ENCODE peak calls at places on chromosomes 16 and 17, in ten cellular contexts. K, W, U, R, Y, M, L, V, T and Z are unnamed samples.

GRCh38 chr17:10772425-10773380 is 31.2 kb downstream of the TMEM238L start:
- DNase-seq in K (peak; percentile 24), W (no peak), V (no peak), U (peak; percentile 64), M (no peak), T (no peak), L (peak; percentile 62), R (peak; percentile 8), Y (no peak), Z (no peak)

GRCh38 chr17:57889892-57890856 is 40.3 kb upstream of the MRPS23 start:
- DNase-seq in U (peak; percentile 72), R (peak; percentile 84), V (peak; percentile 85), W (peak; percentile 72), M (peak; percentile 53), Y (no peak), T (no peak), K (no peak), L (peak; percentile 98), Z (no peak)

GRCh38 chr17:50533185-50533584 is 650 bp downstream of the EPN3 start:
- DNase-seq in L (no peak), Y (no peak), M (no peak), W (no peak), V (no peak), R (no peak), T (no peak), U (no peak), K (no peak), Z (no peak)

GRCh38 chr16:80806957-80807356 is 2.6 kb upstream of the CDYL2 start:
- DNase-seq in K (no peak), U (peak; percentile 7), M (peak; percentile 86), R (peak; percentile 49), Y (no peak), T (no peak), W (peak; percentile 98), L (no peak), V (no peak), Z (no peak)

GRCh38 chr16:73154063-73154870 is 106.3 kb upstream of the ZFHX3 start:
- DNase-seq in M (no peak), Y (no peak), W (peak; percentile 87), V (peak; percentile 48), K (no peak), R (no peak), U (no peak), L (no peak), T (no peak), Z (no peak)

GRCh38 chr17:80497726-80498241 is 21.4 kb upstream of the NPTX1 start:
- DNase-seq in W (no peak), K (peak; percentile 51), M (no peak), T (no peak), R (no peak), L (no peak), V (no peak), Y (no peak), U (no peak), Z (no peak)

GRCh38 chr17:2798188-2798587 is 1.9 kb downstream of the RAP1GAP2 start:
- DNase-seq in T (no peak), W (no peak), R (no peak), U (no peak), V (no peak), Y (no peak), M (no peak), K (no peak), L (no peak), Z (no peak)

GRCh38 chr17:28345420-28346198 is 10.0 kb downstream of the TNFAIP1 start:
- DNase-seq in R (no peak), Y (no peak), T (no peak), V (peak; percentile 51), U (no peak), K (no peak), M (no peak), W (peak; percentile 32), L (peak; percentile 64), Z (no peak)

GRCh38 chr16:62829084-62829483 is 792.8 kb upstream of the CDH8 start:
- DNase-seq in T (no peak), L (no peak), Y (no peak), M (no peak), K (no peak), W (no peak), R (no peak), U (no peak), V (no peak), Z (no peak)

GRCh38 chr16:15650698-15651161 is 685 bp downstream of the NDE1 start:
- DNase-seq in V (no peak), K (peak; percentile 36), U (no peak), R (peak; percentile 31), M (no peak), T (no peak), W (peak; percentile 37), Y (no peak), L (no peak), Z (peak; percentile 35)

GRCh38 chr16:11210260-11210659 is 45.7 kb downstream of the SOCS1 start:
- DNase-seq in R (no peak), L (no peak), Y (no peak), T (no peak), M (no peak), K (no peak), V (no peak), W (no peak), U (no peak), Z (no peak)

GRCh38 chr16:4914528-4915225 is 22.3 kb downstream of the PPL start:
- DNase-seq in T (no peak), K (no peak), U (no peak), Y (no peak), R (no peak), M (no peak), W (no peak), V (no peak), L (no peak), Z (no peak)

GRCh38 chr17:41518789-41519449 is at the start of gene KRT15:
- DNase-seq in U (no peak), Y (no peak), T (no peak), K (no peak), L (no peak), M (peak; percentile 94), R (no peak), W (no peak), V (no peak), Z (no peak)

GRCh38 chr17:78362671-78363070 is 2.8 kb upstream of the SOCS3 start:
- DNase-seq in V (no peak), U (no peak), R (no peak), W (no peak), K (no peak), M (no peak), T (no peak), L (no peak), Y (no peak), Z (no peak)

GRCh38 chr17:30549864-30550511 is 72.8 kb downstream of the GOSR1 start:
- DNase-seq in T (peak; percentile 63), M (peak; percentile 8), V (no peak), W (no peak), K (no peak), L (no peak), R (no peak), U (no peak), Y (no peak), Z (no peak)

GRCh38 chr17:1058423-1059130 is 61.6 kb downstream of the TIMM22 start:
- DNase-seq in K (peak; percentile 32), W (peak; percentile 65), U (peak; percentile 76), M (peak; percentile 65), Y (no peak), L (no peak), V (peak; percentile 55), T (no peak), R (peak; percentile 32), Z (no peak)

GRCh38 chr17:205817-206216 is 24.4 kb upstream of the DOC2B start:
- DNase-seq in U (no peak), W (no peak), L (no peak), R (no peak), M (no peak), T (no peak), Y (no peak), K (no peak), V (no peak), Z (no peak)

GRCh38 chr16:23048164-23048563 is 101.1 kb downstream of the USP31 start:
- DNase-seq in Y (no peak), V (no peak), W (no peak), T (no peak), U (no peak), R (no peak), M (no peak), K (no peak), L (no peak), Z (no peak)

GRCh38 chr16:8587065-8587464 is 3.2 kb downstream of the TMEM114 start:
- DNase-seq in R (no peak), K (no peak), U (no peak), L (no peak), M (no peak), Y (no peak), W (no peak), V (no peak), T (no peak), Z (no peak)

DNA sequence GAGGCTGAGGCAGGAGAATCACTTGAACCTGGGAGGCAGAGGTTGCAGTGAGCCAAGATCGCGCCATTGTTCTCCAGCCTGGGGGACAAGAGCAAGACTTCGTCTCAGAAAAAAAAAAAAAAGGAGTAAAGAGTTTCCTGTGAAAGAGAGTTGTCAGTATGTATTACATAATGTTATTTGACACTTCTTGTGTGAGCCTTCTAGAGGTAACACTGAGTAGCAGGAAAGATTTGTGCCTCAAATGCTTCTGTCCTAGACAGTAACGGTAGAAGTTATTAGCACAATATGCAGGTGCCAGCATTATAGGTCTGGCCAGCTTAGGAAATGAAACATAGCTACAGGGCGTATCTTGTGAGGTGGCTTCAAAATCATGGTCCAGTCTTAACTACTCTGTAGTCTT is 6.2 kb downstream of the RPS6KB1 start:
- DNase-seq in U (peak; percentile 55), Y (no peak), R (peak; percentile 39), K (no peak), T (no peak), M (peak; percentile 65), V (no peak), L (no peak), W (no peak), Z (no peak)
- TF ChIP-seq CTCF in U (no peak), Y (peak; percentile 42), R (peak; percentile 41), K (no peak), T (no peak), M (peak; percentile 59), V (peak; percentile 39), L (no peak), W (no peak), Z (no peak)

GRCh38 chr17:74351552-74352210 is 10.0 kb downstream of the BTBD17 start:
- DNase-seq in V (no peak), U (peak; percentile 66), Y (no peak), K (no peak), L (no peak), M (no peak), R (no peak), T (no peak), W (no peak), Z (no peak)
- TF ChIP-seq CTCF in V (no peak), U (peak; percentile 26), Y (no peak), K (no peak), L (no peak), M (no peak), R (no peak), T (no peak), W (no peak), Z (no peak)

GRCh38 chr17:14359251-14359939 is 58.5 kb downstream of the HS3ST3B1 start:
- DNase-seq in M (no peak), V (no peak), K (peak; percentile 93), R (no peak), L (no peak), W (no peak), U (no peak), T (no peak), Y (peak; percentile 81), Z (peak; percentile 72)
- TF ChIP-seq CTCF in M (no peak), V (no peak), K (peak; percentile 73), R (no peak), L (no peak), W (no peak), U (no peak), T (no peak), Y (no peak), Z (no peak)

GRCh38 chr17:72970794-72971512 is 121.5 kb downstream of the SLC39A11 start:
- DNase-seq in R (no peak), U (no peak), L (no peak), M (no peak), Y (no peak), V (no peak), T (no peak), K (peak; percentile 69), W (no peak), Z (no peak)
- TF ChIP-seq CTCF in R (no peak), U (no peak), L (no peak), M (no peak), Y (no peak), V (no peak), T (no peak), K (peak; percentile 69), W (no peak), Z (no peak)